ENCODE peak calls at places on chromosomes 3 and 15, in seven cellular contexts. P, E, G, R, L, O and N are unnamed samples.

GRCh38 chr3:180085122-180085710 is 48.5 kb upstream of the PEX5L start:
- DNase-seq in P (no peak), O (peak; percentile 43), R (no peak), E (no peak), L (no peak), G (peak; percentile 42), N (no peak)

GRCh38 chr15:33934396-33934795 is 33.9 kb upstream of the CHRM5 start:
- DNase-seq in E (no peak), L (no peak), R (no peak), P (peak; percentile 34), G (no peak), O (no peak), N (no peak)

GRCh38 chr15:29472901-29473423 is 203.3 kb upstream of the NSMCE3 start:
- DNase-seq in P (no peak), G (no peak), O (no peak), R (no peak), L (no peak), E (no peak), N (no peak)

GRCh38 chr3:142507241-142507640 is 59.4 kb upstream of the XRN1 start:
- DNase-seq in E (no peak), L (no peak), R (no peak), P (no peak), O (no peak), G (no peak), N (no peak)

GRCh38 chr3:53274938-53275666 is 19.3 kb upstream of the TKT start:
- DNase-seq in E (peak; percentile 61), G (no peak), O (peak; percentile 33), P (no peak), L (no peak), R (no peak), N (no peak)

GRCh38 chr15:71386448-71387236 is 271.4 kb downstream of the THSD4 start:
- DNase-seq in R (no peak), P (peak; percentile 17), L (peak; percentile 11), E (no peak), O (peak; percentile 31), G (peak; percentile 47), N (no peak)

GRCh38 chr3:107432013-107432515 is 54.8 kb downstream of the CCDC54 start:
- DNase-seq in G (no peak), L (no peak), R (no peak), P (peak; percentile 37), O (no peak), E (peak; percentile 21), N (no peak)

GRCh38 chr3:54538346-54538745 is 389.5 kb downstream of the LRTM1 start:
- DNase-seq in P (no peak), G (peak; percentile 3), E (no peak), O (no peak), L (no peak), R (no peak), N (no peak)

GRCh38 chr15:31230630-31231485 is 95.8 kb upstream of the KLF13 start:
- DNase-seq in O (peak; percentile 100), L (no peak), G (peak; percentile 98), E (no peak), R (no peak), P (no peak), N (no peak)

GRCh38 chr3:193389335-193389734 is 10.8 kb upstream of the ATP13A5 start:
- DNase-seq in E (no peak), O (no peak), P (no peak), G (no peak), R (no peak), L (no peak), N (no peak)

GRCh38 chr3:122074621-122075265 is 19.6 kb downstream of the CD86 start:
- DNase-seq in E (no peak), P (peak; percentile 85), L (no peak), R (no peak), O (peak; percentile 64), G (peak; percentile 96), N (no peak)

GRCh38 chr3:35322070-35322469 is 317.3 kb upstream of the ARPP21 start:
- DNase-seq in E (no peak), R (no peak), G (no peak), P (peak; percentile 18), L (no peak), O (no peak), N (no peak)

GRCh38 chr3:123859177-123859576 is 25.0 kb downstream of the MYLK start:
- DNase-seq in L (no peak), R (no peak), P (no peak), E (no peak), G (no peak), O (no peak), N (peak; percentile 24)

GRCh38 chr3:53242642-53243041 is 13.2 kb downstream of the TKT start:
- DNase-seq in L (no peak), E (no peak), P (peak; percentile 21), R (no peak), G (no peak), O (no peak), N (no peak)

GRCh38 chr15:77506311-77507150 is 85.8 kb downstream of the HMG20A start:
- DNase-seq in R (no peak), E (no peak), P (peak; percentile 22), G (no peak), O (no peak), L (no peak), N (no peak)

GRCh38 chr3:71201939-71202338 is 381.6 kb downstream of the FOXP1 start:
- DNase-seq in O (no peak), G (no peak), L (peak; percentile 71), E (no peak), R (no peak), P (peak; percentile 76), N (no peak)

GRCh38 chr3:134369861-134370596 is 4.2 kb downstream of the AMOTL2 start:
- DNase-seq in R (no peak), O (no peak), E (no peak), P (no peak), L (no peak), G (no peak), N (no peak)

GRCh38 chr3:187811580-187812250 is 66.4 kb upstream of the BCL6 start:
- DNase-seq in G (no peak), R (no peak), P (peak; percentile 89), L (no peak), O (no peak), E (no peak), N (peak; percentile 51)

GRCh38 chr3:88180398-88180999 is 30.7 kb downstream of the C3orf38 start:
- DNase-seq in L (peak; percentile 38), G (peak; percentile 68), E (peak; percentile 27), O (peak; percentile 68), R (no peak), P (peak; percentile 61), N (no peak)

GRCh38 chr15:88266170-88266569 is 9.6 kb upstream of the NTRK3 start:
- DNase-seq in L (no peak), R (no peak), E (no peak), P (no peak), O (no peak), G (no peak), N (no peak)

GRCh38 chr3:64889991-64890390 is 202.2 kb upstream of the ADAMTS9 start:
- DNase-seq in G (no peak), P (no peak), L (no peak), R (no peak), O (no peak), E (no peak), N (no peak)

DNA sequence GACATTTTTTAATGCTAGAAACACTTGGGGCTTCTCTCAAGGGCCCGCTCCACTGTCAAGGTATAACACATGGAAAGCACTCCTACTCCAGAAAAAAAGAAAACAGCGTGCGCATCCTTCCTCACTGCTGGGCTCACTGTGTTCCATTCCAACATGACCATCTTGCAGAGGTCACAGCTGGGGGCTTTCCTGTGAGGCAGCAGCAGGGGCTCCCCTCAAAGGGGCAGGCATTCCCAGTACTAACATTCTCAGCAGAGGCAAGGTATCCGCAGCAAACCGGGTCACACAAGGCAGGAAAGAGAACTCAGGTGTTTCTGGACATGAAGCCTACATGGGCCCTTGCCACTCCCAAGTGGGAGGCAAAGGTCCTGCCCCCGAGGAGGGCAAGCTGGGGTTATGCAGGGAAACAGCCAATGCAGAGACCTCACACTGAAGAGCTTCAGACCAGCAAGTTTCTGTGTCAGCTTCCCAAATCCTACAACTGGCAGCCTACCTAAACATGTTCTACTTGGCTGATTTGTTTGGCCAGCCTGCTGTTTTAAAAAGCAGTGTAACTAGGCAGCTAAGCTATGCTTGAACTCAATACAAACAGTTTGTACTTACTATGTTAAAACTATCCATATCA is 6.4 kb downstream of the BDH1 start:
- DNase-seq in G (no peak), R (no peak), E (no peak), P (no peak), O (no peak), L (no peak), N (no peak)
- TF ChIP-seq CTCF in G (no peak), R (no peak), E (no peak), P (no peak), O (no peak), L (no peak), N (no peak)

GRCh38 chr3:43997788-43998373 is 243.8 kb upstream of the TOPAZ1 start:
- DNase-seq in O (peak; percentile 40), L (no peak), P (peak; percentile 22), G (peak; percentile 45), E (no peak), R (no peak), N (no peak)
- H3K4me3 ChIP-seq in O (peak overlapping the region; percentile 93), L (peak overlapping the region; percentile 8), P (peak overlapping the region; percentile 64), G (peak overlapping the region; percentile 69), E (peak overlapping the region; percentile 35), R (peak overlapping the region; percentile 76), N (peak overlapping the region; percentile 89)

DNA sequence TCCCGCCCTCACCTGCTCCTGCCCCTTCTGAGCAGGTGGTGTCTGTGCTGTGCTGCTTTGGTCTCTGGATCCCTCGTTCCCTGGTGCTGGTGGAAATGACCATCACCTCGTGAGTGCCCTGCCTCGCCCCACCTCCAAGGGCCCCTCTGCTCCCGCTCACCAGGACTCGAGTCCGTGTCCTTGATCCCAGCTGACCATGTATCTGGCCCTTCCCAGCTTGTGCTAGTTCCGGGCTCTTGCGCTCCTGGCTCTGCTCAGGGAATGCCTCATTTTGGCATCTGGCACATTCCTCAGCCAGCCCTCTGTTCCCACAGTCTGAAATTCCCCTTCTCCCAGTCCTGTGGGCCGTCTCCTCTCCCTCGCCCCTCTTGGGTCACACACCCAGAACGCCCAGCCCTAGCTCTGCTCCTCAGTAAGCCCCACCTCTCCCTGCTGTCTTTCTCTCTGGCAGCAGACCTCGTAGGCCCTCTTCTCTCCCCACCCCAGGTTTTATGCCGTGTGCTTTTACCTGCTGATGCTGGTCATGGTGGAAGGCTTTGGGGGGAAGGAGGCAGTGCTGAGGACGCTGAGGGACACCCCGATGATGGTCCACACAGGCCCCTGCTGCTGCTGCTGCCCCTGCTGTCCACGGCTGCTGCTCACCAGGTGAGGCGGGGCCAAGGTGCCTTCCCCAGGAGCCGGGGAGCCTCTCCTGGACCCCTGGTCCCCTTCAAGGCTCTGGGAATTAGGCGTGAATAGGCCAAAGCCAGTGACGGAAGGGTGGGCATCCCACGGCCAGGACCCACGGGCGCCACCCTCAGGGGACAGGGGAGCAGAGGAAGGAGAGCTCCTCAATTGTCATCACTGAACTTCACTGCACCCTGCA is 11.5 kb downstream of the SLC51A start:
- DNase-seq in E (no peak), P (peak; percentile 26), R (no peak), O (no peak), G (no peak), L (no peak), N (no peak)
- TF ChIP-seq CTCF in E (no peak), P (no peak), R (no peak), O (peak; percentile 43), G (no peak), L (no peak), N (no peak)

DNA sequence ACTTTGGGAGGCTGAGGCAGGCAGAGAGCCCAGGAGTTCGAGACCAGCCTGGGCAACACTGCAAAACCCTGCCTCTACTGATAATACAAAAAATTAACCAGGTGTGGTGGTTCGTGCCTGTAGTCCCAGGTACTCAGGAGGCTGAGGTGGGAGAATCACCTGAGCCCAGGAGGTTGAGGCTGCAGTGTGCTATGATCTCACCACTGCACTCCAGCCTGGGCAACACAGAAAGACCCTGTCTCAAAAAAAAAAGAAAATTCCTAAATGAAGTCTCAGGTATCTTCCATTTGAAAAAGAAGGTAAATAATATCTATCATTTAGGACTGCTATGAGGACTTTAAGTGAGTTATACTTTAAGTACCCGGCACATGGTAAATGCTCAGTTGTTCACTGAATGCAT is 2.9 kb downstream of the SMARCC1 start:
- DNase-seq in P (no peak), G (no peak), L (no peak), E (no peak), O (no peak), R (no peak), N (no peak)
- H3K4me3 ChIP-seq in P (no peak overlapping the region), G (peak overlapping the region; percentile 99), L (no peak overlapping the region), E (no peak overlapping the region), O (peak overlapping the region; percentile 96), R (no peak overlapping the region), N (no peak overlapping the region)